ENCODE peak calls at places on chromosomes 6 and 20, in eight cellular contexts. Z, B, H, M, W, A, R and F are unnamed samples.

GRCh38 chr20:4069741-4070140 is 54.4 kb upstream of the RNF24 start:
- DNase-seq in Z (no peak), B (no peak), H (no peak), M (no peak), W (no peak), A (no peak), R (no peak), F (no peak)

GRCh38 chr6:90256698-90257485 is 39.8 kb downstream of the BACH2 start:
- DNase-seq in Z (no peak), B (no peak), H (peak), M (no peak), W (no peak), A (no peak), R (no peak), F (no peak)

GRCh38 chr6:11868392-11868791 is 89.8 kb upstream of the ADTRP start:
- DNase-seq in Z (no peak), B (no peak), H (no peak), M (no peak), W (no peak), A (no peak), R (no peak), F (no peak)

GRCh38 chr6:170516783-170517616 is 36.1 kb downstream of the PSMB1 start:
- DNase-seq in Z (peak), B (peak), H (peak), M (peak), W (peak), A (peak), R (peak), F (peak)

GRCh38 chr20:13611726-13612125 is 27.0 kb downstream of the TASP1 start:
- DNase-seq in Z (no peak), B (no peak), H (no peak), M (no peak), W (no peak), A (no peak), R (no peak), F (no peak)

GRCh38 chr20:56875052-56875663 is 246.1 kb downstream of the TFAP2C start:
- DNase-seq in Z (no peak), B (no peak), H (peak), M (no peak), W (no peak), A (peak), R (no peak), F (no peak)

GRCh38 chr6:156862711-156863110 is 85.5 kb downstream of the ARID1B start:
- DNase-seq in Z (no peak), B (no peak), H (no peak), M (no peak), W (no peak), A (no peak), R (no peak), F (no peak)

GRCh38 chr6:70236304-70236703 is 66.6 kb downstream of the COL9A1 start:
- DNase-seq in Z (no peak), B (no peak), H (no peak), M (no peak), W (no peak), A (no peak), R (no peak), F (no peak)

GRCh38 chr20:24935786-24936525 is 13.1 kb upstream of the CST7 start:
- DNase-seq in Z (no peak), B (no peak), H (no peak), M (no peak), W (no peak), A (no peak), R (no peak), F (no peak)

GRCh38 chr6:157089851-157090250 is 233.5 kb downstream of the TMEM242 start:
- DNase-seq in Z (no peak), B (no peak), H (no peak), M (no peak), W (no peak), A (no peak), R (no peak), F (peak)

GRCh38 chr6:111027219-111027618 is 45.4 kb downstream of the RPF2 start:
- DNase-seq in Z (no peak), B (no peak), H (no peak), M (no peak), W (no peak), A (no peak), R (no peak), F (no peak)

GRCh38 chr6:127459231-127459641 is at the start of gene KIAA0408:
- DNase-seq in Z (peak), B (peak), H (no peak), M (peak), W (no peak), A (no peak), R (peak), F (peak)

GRCh38 chr6:103522045-103522444 is 1337.7 kb downstream of the HACE1 start:
- DNase-seq in Z (no peak), B (no peak), H (no peak), M (no peak), W (no peak), A (no peak), R (no peak), F (peak)

GRCh38 chr6:73314577-73315492 is 39.2 kb downstream of the DPPA5 start:
- DNase-seq in Z (no peak), B (no peak), H (no peak), M (no peak), W (no peak), A (no peak), R (no peak), F (peak)
- H3K4me3 ChIP-seq in Z (peak), B (no peak), H (no peak), M (no peak), W (no peak), A (no peak), R (no peak), F (peak)

DNA sequence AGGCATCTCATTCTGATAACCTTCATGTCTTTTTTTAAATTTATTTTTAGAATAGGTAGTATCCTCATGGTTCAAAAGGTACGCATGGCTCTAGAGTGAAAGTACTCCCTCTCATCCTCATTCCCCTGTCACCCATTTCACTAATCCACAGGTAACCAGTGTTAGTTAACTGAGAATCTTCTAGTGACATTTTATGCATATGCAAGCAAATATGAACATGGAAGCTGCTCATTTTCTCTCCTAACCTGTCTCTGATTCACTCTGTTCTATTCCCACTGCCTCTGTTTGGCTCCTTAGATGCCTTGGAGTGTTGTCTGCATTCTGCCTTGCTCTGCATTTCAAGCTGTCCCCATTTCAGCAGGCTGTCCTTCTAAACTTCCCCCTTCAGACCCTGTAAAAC is 4.5 kb downstream of the NCOA7 start:
- DNase-seq in Z (no peak), B (no peak), H (no peak), M (no peak), W (no peak), A (no peak), R (no peak), F (no peak)
- H3K4me3 ChIP-seq in Z (no peak), B (no peak), H (no peak), M (no peak), W (no peak), A (no peak), R (no peak), F (no peak)

DNA sequence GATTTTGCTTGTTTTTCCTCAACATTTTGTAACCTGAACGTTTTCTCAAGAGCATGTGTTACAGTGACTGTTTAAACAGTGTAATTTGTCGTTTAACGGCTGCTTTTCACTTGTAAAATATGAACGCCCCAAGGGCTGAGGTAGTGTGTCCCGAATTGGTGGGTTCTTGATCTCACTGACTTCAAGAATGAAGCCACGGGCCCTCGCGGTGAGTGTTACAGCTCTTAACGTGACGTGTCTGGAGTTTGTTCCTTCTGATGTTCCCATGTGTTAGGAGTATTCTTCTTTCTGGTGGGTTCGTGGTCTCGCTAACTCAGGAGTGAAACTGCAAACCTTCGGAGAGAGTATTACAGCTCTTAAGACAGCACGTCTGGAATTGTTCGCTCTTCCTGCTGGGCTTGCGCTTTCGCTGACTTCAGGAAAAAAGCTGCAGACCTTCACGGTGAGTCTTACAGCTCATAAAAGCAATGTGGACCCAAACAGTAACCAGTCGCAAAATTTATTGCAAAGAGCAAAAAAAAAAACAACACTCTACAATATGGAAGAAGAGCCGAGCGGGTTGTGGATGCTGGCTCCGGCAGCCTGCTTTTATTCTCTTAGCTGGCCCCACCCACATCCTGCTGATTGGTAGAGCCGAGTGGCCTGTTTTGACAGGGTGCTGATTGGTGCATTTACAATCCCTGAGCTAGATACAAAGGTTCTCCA is 25.1 kb upstream of the TRIM27 start:
- DNase-seq in Z (no peak), B (no peak), H (no peak), M (no peak), W (no peak), A (no peak), R (no peak), F (no peak)
- H3K4me3 ChIP-seq in Z (no peak), B (no peak), H (no peak), M (no peak), W (no peak), A (no peak), R (no peak), F (no peak)

DNA sequence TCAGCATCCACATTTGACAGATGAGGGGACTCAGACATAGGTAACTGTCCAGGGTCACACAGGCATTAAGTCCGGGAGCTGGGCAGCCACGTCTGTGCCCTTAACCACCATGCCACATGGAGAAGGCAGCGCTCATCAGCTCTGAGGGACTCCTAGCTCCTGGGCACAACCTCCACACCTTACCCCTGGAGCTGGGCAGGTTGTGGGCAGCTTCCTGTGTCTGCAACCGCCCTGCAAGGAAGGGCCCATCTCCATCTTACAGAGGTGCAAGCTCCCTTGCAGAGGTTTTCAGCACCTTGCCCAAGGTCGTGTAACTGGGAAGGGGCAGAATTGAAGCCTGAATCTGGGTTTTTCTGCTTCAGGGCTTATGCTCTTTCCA is 7.9 kb downstream of the CCDC167 start:
- DNase-seq in Z (no peak), B (no peak), H (no peak), M (no peak), W (no peak), A (no peak), R (no peak), F (no peak)
- H3K4me3 ChIP-seq in Z (no peak), B (no peak), H (no peak), M (no peak), W (no peak), A (no peak), R (no peak), F (no peak)

DNA sequence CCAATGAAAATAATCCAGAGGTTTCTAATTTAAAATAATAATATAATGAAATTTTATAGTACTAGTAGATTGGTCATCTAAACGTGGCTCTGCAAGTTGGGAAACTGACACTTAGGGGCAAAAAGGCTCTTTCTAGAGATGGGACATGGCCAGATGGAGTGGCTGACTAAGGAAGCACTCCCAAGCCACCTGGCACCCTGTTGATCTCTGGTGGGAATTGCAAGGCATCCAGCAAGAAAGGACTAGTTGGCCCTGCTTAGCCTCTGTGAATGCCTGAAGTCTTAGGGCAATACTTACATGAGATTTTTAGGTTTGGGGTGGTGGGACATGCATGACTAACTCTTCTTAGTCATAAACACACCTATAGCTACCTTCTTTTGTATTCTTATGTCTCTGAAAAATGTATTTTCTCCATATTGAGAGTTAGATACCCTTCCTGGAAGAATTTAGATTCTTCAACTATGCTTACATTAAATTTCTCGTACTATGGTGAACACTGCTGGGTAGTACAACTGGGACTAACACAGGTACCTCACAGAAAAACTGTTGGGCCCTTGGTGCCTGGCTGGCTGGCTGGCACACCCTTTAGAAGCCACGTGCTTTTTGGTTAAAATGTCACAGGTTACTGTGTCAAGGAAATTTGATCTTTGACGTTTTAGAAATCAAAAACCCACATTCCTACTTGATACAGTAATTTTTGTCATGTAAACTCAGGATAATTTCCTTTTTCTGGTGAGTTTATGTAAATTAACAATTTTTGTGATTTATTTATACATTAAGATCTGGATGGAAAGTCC is 25.0 kb upstream of the SH3BGRL2 start:
- DNase-seq in Z (no peak), B (no peak), H (no peak), M (no peak), W (peak), A (no peak), R (no peak), F (peak)
- H3K4me3 ChIP-seq in Z (no peak), B (no peak), H (no peak), M (no peak), W (no peak), A (no peak), R (no peak), F (no peak)